ENCODE peak calls at places on chromosome 16, in eight cellular contexts. P is colonic mucosa; B is thoracic aorta; S is heart right ventricle; V is CD8-positive, alpha-beta memory T cell; R is spleen; U is SK-N-SH; L is transverse colon. C is an unnamed sample. For H3K36me3, the result is how much of the 10 kb centered on the place peaks cover.

GRCh38 chr16:89841275-89841674 is 13.0 kb downstream of the SPIRE2 start:
- DNase-seq in P (no peak), B (no peak), S (no peak), V (peak), R (no peak), U (peak), L (peak), C (peak)

GRCh38 chr16:68972720-68973119 is 129.4 kb downstream of the TANGO6 start:
- DNase-seq in P (no peak), B (no peak), S (peak), V (no peak), R (no peak), U (peak), L (peak), C (peak)

GRCh38 chr16:6258056-6258455 is 1074.6 kb upstream of the RBFOX1 start:
- DNase-seq in P (no peak), B (no peak), S (no peak), V (no peak), R (no peak), U (no peak), L (no peak), C (no peak)

GRCh38 chr16:6725634-6726331 is 606.9 kb upstream of the RBFOX1 start:
- DNase-seq in P (no peak), B (no peak), S (no peak), V (no peak), R (no peak), U (peak), L (no peak), C (peak)

GRCh38 chr16:67116388-67117311 is 6.9 kb downstream of the PHAF1 start:
- DNase-seq in P (no peak), B (no peak), S (no peak), V (no peak), R (no peak), U (no peak), L (no peak), C (no peak)

GRCh38 chr16:54504372-54504771 is 217.8 kb upstream of the IRX3 start:
- DNase-seq in P (peak), B (no peak), S (peak), V (no peak), R (no peak), U (no peak), L (peak), C (no peak)

GRCh38 chr16:51071326-51071725 is 79.7 kb downstream of the SALL1 start:
- DNase-seq in P (no peak), B (no peak), S (no peak), V (no peak), R (no peak), U (no peak), L (no peak), C (no peak)

GRCh38 chr16:79599256-79599836 is 1.2 kb downstream of the MAF start:
- DNase-seq in P (no peak), B (no peak), S (peak), V (peak), R (peak), U (peak), L (no peak), C (peak)

GRCh38 chr16:58087209-58087913 is 41.8 kb downstream of the CFAP20 start:
- DNase-seq in P (no peak), B (no peak), S (no peak), V (no peak), R (peak), U (no peak), L (no peak), C (no peak)

GRCh38 chr16:16048904-16049582 is 99.6 kb downstream of the ABCC1 start:
- DNase-seq in P (no peak), B (no peak), S (peak), V (no peak), R (no peak), U (no peak), L (no peak), C (peak)

GRCh38 chr16:67534420-67534819 is 5.8 kb downstream of the RIPOR1 start:
- DNase-seq in P (no peak), B (no peak), S (no peak), V (no peak), R (no peak), U (peak), L (no peak), C (peak)

GRCh38 chr16:25192096-25192495 is 24.7 kb upstream of the AQP8 start:
- DNase-seq in P (no peak), B (no peak), S (no peak), V (no peak), R (no peak), U (no peak), L (no peak), C (no peak)

GRCh38 chr16:80899804-80900592 is 95.6 kb upstream of the CDYL2 start:
- DNase-seq in P (peak), B (peak), S (peak), V (no peak), R (no peak), U (peak), L (peak), C (no peak)

GRCh38 chr16:349211-349610 is 3.3 kb downstream of the AXIN1 start:
- DNase-seq in P (no peak), B (no peak), S (no peak), V (no peak), R (peak), U (no peak), L (no peak), C (no peak)

GRCh38 chr16:62254847-62255246 is 218.6 kb upstream of the CDH8 start:
- DNase-seq in P (no peak), B (no peak), S (no peak), V (no peak), R (no peak), U (peak), L (no peak), C (no peak)

GRCh38 chr16:2090819-2091721 is 43.3 kb downstream of the TSC2 start:
- DNase-seq in P (peak), B (no peak), S (peak), V (peak), R (no peak), U (peak), L (peak), C (peak)

GRCh38 chr16:89448656-89449055 is 41.7 kb downstream of the ANKRD11 start:
- DNase-seq in P (peak), B (no peak), S (peak), V (no peak), R (no peak), U (no peak), L (peak), C (no peak)

GRCh38 chr16:1932050-1933028 is 10.7 kb downstream of the MSRB1 start:
- DNase-seq in P (peak), B (no peak), S (no peak), V (no peak), R (no peak), U (no peak), L (peak), C (peak)

GRCh38 chr16:69077251-69077650 is 28.2 kb upstream of the HAS3 start:
- DNase-seq in P (no peak), B (no peak), S (no peak), V (no peak), R (no peak), U (no peak), L (no peak), C (no peak)

GRCh38 chr16:2846511-2847310 is 11.3 kb downstream of the PRSS22 start:
- DNase-seq in P (no peak), B (no peak), S (no peak), V (no peak), R (peak), U (no peak), L (no peak), C (no peak)

GRCh38 chr16:88505405-88506082 is 52.5 kb downstream of the ZFPM1 start:
- DNase-seq in P (peak), B (no peak), S (no peak), V (peak), R (no peak), U (peak), L (peak), C (peak)

GRCh38 chr16:52912565-52913173 is 140.0 kb downstream of the CHD9NB start:
- DNase-seq in P (peak), B (no peak), S (peak), V (no peak), R (no peak), U (peak), L (peak), C (peak)

GRCh38 chr16:86222965-86223551 is 287.3 kb upstream of the FOXF1 start:
- DNase-seq in P (no peak), B (no peak), S (no peak), V (no peak), R (no peak), U (no peak), L (no peak), C (no peak)

GRCh38 chr16:14963281-14964173 is 11.3 kb upstream of the PDXDC1 start:
- DNase-seq in P (no peak), B (no peak), S (no peak), V (no peak), R (no peak), U (no peak), L (no peak), C (no peak)

GRCh38 chr16:88732961-88733294 is 26.6 kb downstream of the CTU2 start:
- DNase-seq in P (no peak), B (no peak), S (no peak), V (no peak), R (no peak), U (no peak), L (no peak), C (no peak)

GRCh38 chr16:10736926-10737625 is 6.6 kb upstream of the NUBP1 start:
- DNase-seq in P (peak), B (no peak), S (peak), V (peak), R (no peak), U (peak), L (peak), C (peak)

GRCh38 chr16:72856797-72857196 is 191.1 kb downstream of the ZFHX3 start:
- DNase-seq in P (no peak), B (no peak), S (no peak), V (no peak), R (no peak), U (peak), L (no peak), C (peak)

GRCh38 chr16:82088483-82088882 is 53.4 kb downstream of the HSD17B2 start:
- DNase-seq in P (no peak), B (no peak), S (no peak), V (no peak), R (no peak), U (no peak), L (no peak), C (no peak)

GRCh38 chr16:11386791-11387546 is 41.7 kb downstream of the RMI2 start:
- DNase-seq in P (no peak), B (no peak), S (no peak), V (no peak), R (peak), U (no peak), L (no peak), C (peak)

GRCh38 chr16:4317471-4318170 is 1.8 kb downstream of the GLIS2 start:
- DNase-seq in P (peak), B (no peak), S (no peak), V (no peak), R (no peak), U (no peak), L (no peak), C (no peak)

GRCh38 chr16:14399397-14400284 is 230.4 kb downstream of the PARN start:
- DNase-seq in P (no peak), B (peak), S (peak), V (no peak), R (no peak), U (no peak), L (no peak), C (no peak)

GRCh38 chr16:68445458-68445857 is 2.9 kb downstream of the SMPD3 start:
- DNase-seq in P (peak), B (no peak), S (no peak), V (no peak), R (no peak), U (peak), L (peak), C (peak)

GRCh38 chr16:22787456-22788189 is 26.3 kb upstream of the HS3ST2 start:
- DNase-seq in P (no peak), B (no peak), S (no peak), V (no peak), R (no peak), U (peak), L (peak), C (no peak)

GRCh38 chr16:17173134-17173729 is 297.5 kb downstream of the XYLT1 start:
- DNase-seq in P (peak), B (no peak), S (peak), V (no peak), R (peak), U (no peak), L (peak), C (no peak)

GRCh38 chr16:31243734-31244670 is 15.8 kb upstream of the ITGAM start:
- DNase-seq in P (no peak), B (no peak), S (no peak), V (no peak), R (no peak), U (no peak), L (no peak), C (no peak)

GRCh38 chr16:4344659-4345438 is 6.3 kb downstream of the PAM16 start:
- DNase-seq in P (no peak), B (no peak), S (no peak), V (no peak), R (no peak), U (no peak), L (no peak), C (no peak)

GRCh38 chr16:68786685-68787418 is 49.8 kb downstream of the CDH1 start:
- DNase-seq in P (no peak), B (no peak), S (no peak), V (no peak), R (no peak), U (no peak), L (peak), C (no peak)

GRCh38 chr16:47008174-47008573 is 34.7 kb upstream of the DNAJA2 start:
- DNase-seq in P (no peak), B (no peak), S (no peak), V (no peak), R (no peak), U (no peak), L (no peak), C (no peak)

GRCh38 chr16:47008612-47009011 is 35.1 kb upstream of the DNAJA2 start:
- DNase-seq in P (no peak), B (no peak), S (no peak), V (no peak), R (no peak), U (no peak), L (no peak), C (no peak)

DNA sequence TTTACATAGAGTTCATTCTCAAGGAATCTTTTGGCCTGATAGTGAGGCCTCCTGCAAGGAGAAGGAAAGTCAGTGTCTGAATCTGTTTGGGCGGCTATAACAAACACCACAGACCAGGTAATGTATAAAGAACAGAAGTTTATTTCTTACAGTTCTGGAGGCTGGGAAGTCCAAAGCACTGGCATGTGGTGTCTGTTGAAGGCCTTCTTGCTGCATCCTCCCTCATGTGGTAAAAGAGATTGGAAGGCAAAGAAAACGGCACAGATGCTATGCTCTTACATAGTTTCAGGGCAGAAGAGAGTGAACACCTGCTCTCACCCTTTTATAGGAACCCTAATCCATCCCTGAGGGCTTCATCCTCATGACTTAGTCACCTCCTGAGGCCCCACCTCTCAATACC is 31.2 kb upstream of the DNAJA2 start:
- DNase-seq in P (no peak), B (no peak), S (no peak), V (no peak), R (no peak), U (no peak), L (no peak), C (no peak)
- H3K36me3 ChIP-seq in P (under half), B (under half), S (under half), V (under half), R (under half), U (under half), L (under half), C (under half)

GRCh38 chr16:28038401-28038800 is 25.1 kb downstream of the GSG1L start:
- DNase-seq in P (no peak), B (no peak), S (no peak), V (no peak), R (no peak), U (no peak), L (no peak), C (no peak)

GRCh38 chr16:28039493-28039892 is 24.0 kb downstream of the GSG1L start:
- DNase-seq in P (no peak), B (no peak), S (no peak), V (no peak), R (no peak), U (no peak), L (no peak), C (no peak)

GRCh38 chr16:28040039-28040438 is 23.5 kb downstream of the GSG1L start:
- DNase-seq in P (no peak), B (no peak), S (no peak), V (no peak), R (no peak), U (no peak), L (no peak), C (peak)

GRCh38 chr16:28041615-28042014 is 21.9 kb downstream of the GSG1L start:
- DNase-seq in P (no peak), B (no peak), S (no peak), V (no peak), R (no peak), U (no peak), L (no peak), C (no peak)

GRCh38 chr16:28042856-28043255 is 20.7 kb downstream of the GSG1L start:
- DNase-seq in P (no peak), B (no peak), S (no peak), V (no peak), R (no peak), U (no peak), L (no peak), C (no peak)
- H3K36me3 ChIP-seq in P (under half), B (under half), S (under half), V (under half), R (under half), U (under half), L (under half), C (under half)

GRCh38 chr16:56510544-56510943 is 9.3 kb downstream of the BBS2 start:
- DNase-seq in P (no peak), B (no peak), S (no peak), V (no peak), R (no peak), U (no peak), L (no peak), C (no peak)
- H3K36me3 ChIP-seq in P (under half), B (under half), S (under half), V (under half), R (half or more), U (half or more), L (under half), C (under half)

GRCh38 chr16:87264634-87265033 is 52.6 kb downstream of the C16orf95 start:
- DNase-seq in P (no peak), B (no peak), S (no peak), V (no peak), R (no peak), U (no peak), L (no peak), C (no peak)

GRCh38 chr16:87265261-87265660 is 51.9 kb downstream of the C16orf95 start:
- DNase-seq in P (no peak), B (no peak), S (no peak), V (no peak), R (no peak), U (no peak), L (no peak), C (no peak)

GRCh38 chr16:87267566-87267965 is 49.6 kb downstream of the C16orf95 start:
- DNase-seq in P (no peak), B (no peak), S (no peak), V (no peak), R (no peak), U (no peak), L (no peak), C (no peak)

GRCh38 chr16:87266846-87267245 is 50.3 kb downstream of the C16orf95 start:
- DNase-seq in P (no peak), B (no peak), S (no peak), V (no peak), R (no peak), U (peak), L (no peak), C (no peak)

GRCh38 chr16:87263418-87264052 is 53.7 kb downstream of the C16orf95 start:
- DNase-seq in P (peak), B (no peak), S (no peak), V (no peak), R (no peak), U (no peak), L (peak), C (no peak)
- H3K36me3 ChIP-seq in P (under half), B (under half), S (under half), V (under half), R (under half), U (under half), L (under half), C (under half)

GRCh38 chr16:84593825-84594724 is 23.8 kb downstream of the COTL1 start:
- DNase-seq in P (peak), B (no peak), S (no peak), V (peak), R (peak), U (peak), L (peak), C (peak)

GRCh38 chr16:84596161-84596560 is 21.7 kb downstream of the COTL1 start:
- DNase-seq in P (no peak), B (no peak), S (no peak), V (no peak), R (no peak), U (no peak), L (no peak), C (no peak)

GRCh38 chr16:84592718-84593117 is 25.2 kb downstream of the COTL1 start:
- DNase-seq in P (no peak), B (no peak), S (no peak), V (no peak), R (no peak), U (no peak), L (no peak), C (no peak)

GRCh38 chr16:84595052-84595481 is 22.8 kb downstream of the COTL1 start:
- DNase-seq in P (peak), B (no peak), S (no peak), V (no peak), R (no peak), U (no peak), L (peak), C (no peak)

GRCh38 chr16:84594725-84595038 is 23.2 kb downstream of the COTL1 start:
- DNase-seq in P (no peak), B (no peak), S (no peak), V (no peak), R (peak), U (no peak), L (no peak), C (no peak)
- H3K36me3 ChIP-seq in P (under half), B (under half), S (under half), V (under half), R (under half), U (under half), L (under half), C (under half)